ENCODE peak calls at places on chromosomes 5 and 9, in ten cellular contexts. D is GM13976; X is HuH-7; W is GM12865; Y is activated effector memory CD4-positive, alpha-beta T cell treated with anti-CD3 and anti-CD28 coated beads, Interleukin-2, amount 50 U/mL, for 16 hours; R is CD8-positive, alpha-beta memory T cell; N is astrocyte of the cerebellum; I is activated CD4-positive, CD25-positive, alpha-beta regulatory T cell; M is islet precursor cell; G is NCI-H1092. B is an unnamed sample.

GRCh38 chr5:16178745-16179372 is 732 bp downstream of the MARCHF11 start:
- DNase-seq in N (peak; percentile 57), M (peak; percentile 97), W (peak; percentile 16), R (no peak), G (peak; percentile 33), D (peak; percentile 50), X (peak; percentile 52), I (no peak), Y (peak; percentile 63), B (peak; percentile 53)

GRCh38 chr5:175854231-175855040 is 16.9 kb upstream of the CPLX2 start:
- DNase-seq in D (no peak), I (no peak), X (no peak), W (no peak), M (no peak), R (no peak), N (no peak), G (peak; percentile 43), Y (no peak), B (no peak)

GRCh38 chr5:148992265-148992664 is 70.6 kb downstream of the SH3TC2 start:
- DNase-seq in X (no peak), I (no peak), W (no peak), D (no peak), M (no peak), R (no peak), Y (no peak), G (no peak), N (no peak), B (no peak)

GRCh38 chr9:127158995-127159801 is 36.8 kb upstream of the ANGPTL2 start:
- DNase-seq in Y (no peak), D (no peak), G (no peak), X (no peak), M (peak; percentile 82), W (no peak), I (no peak), N (peak; percentile 55), R (no peak), B (no peak)

GRCh38 chr9:107239474-107239873 is 43.6 kb upstream of the RAD23B start:
- DNase-seq in I (no peak), X (no peak), R (no peak), Y (no peak), D (no peak), W (peak; percentile 25), N (no peak), M (peak; percentile 65), G (no peak), B (no peak)

GRCh38 chr5:146340260-146341081 is 1.8 kb downstream of the POU4F3 start:
- DNase-seq in D (peak; percentile 72), I (no peak), X (peak; percentile 74), N (peak; percentile 41), R (no peak), Y (no peak), M (peak; percentile 80), W (peak; percentile 47), G (no peak), B (peak; percentile 62)

GRCh38 chr5:43602818-43603534 is at the start of gene NNT:
- DNase-seq in N (no peak), W (peak; percentile 89), I (peak; percentile 60), D (peak; percentile 87), X (peak; percentile 83), M (peak; percentile 84), G (peak; percentile 51), Y (peak; percentile 93), R (peak; percentile 86), B (peak; percentile 63)

GRCh38 chr9:122835313-122835731 is 6.9 kb upstream of the PDCL start:
- DNase-seq in Y (peak; percentile 66), D (peak; percentile 55), R (no peak), I (no peak), X (no peak), W (peak; percentile 33), M (no peak), N (no peak), G (no peak), B (no peak)

GRCh38 chr5:1016036-1016435 is 7.4 kb downstream of the NKD2 start:
- DNase-seq in R (peak; percentile 45), Y (no peak), M (no peak), G (no peak), N (no peak), D (no peak), I (no peak), X (no peak), W (no peak), B (no peak)

GRCh38 chr9:20462410-20462809 is 159.9 kb downstream of the MLLT3 start:
- DNase-seq in G (no peak), N (no peak), I (no peak), M (no peak), W (no peak), D (no peak), Y (no peak), X (no peak), R (no peak), B (no peak)

GRCh38 chr9:22457448-22457847 is 10.8 kb downstream of the DMRTA1 start:
- DNase-seq in Y (no peak), M (no peak), X (no peak), D (no peak), N (no peak), R (no peak), I (no peak), W (no peak), G (peak; percentile 39), B (no peak)

GRCh38 chr5:13248236-13248635 is 696.3 kb downstream of the DNAH5 start:
- DNase-seq in D (no peak), I (no peak), N (peak; percentile 20), W (no peak), M (no peak), G (no peak), Y (no peak), R (no peak), X (no peak), B (no peak)

GRCh38 chr9:137820161-137820855 is 57.3 kb upstream of the CACNA1B start:
- DNase-seq in R (no peak), Y (peak; percentile 50), M (no peak), I (no peak), G (no peak), X (no peak), N (no peak), D (no peak), W (no peak), B (no peak)

GRCh38 chr5:176557846-176558245 is 8.7 kb downstream of the CDHR2 start:
- DNase-seq in M (no peak), G (no peak), X (no peak), R (no peak), W (no peak), Y (no peak), N (no peak), I (no peak), D (no peak), B (no peak)

GRCh38 chr5:165508286-165508685 is 2002.9 kb downstream of the MAT2B start:
- DNase-seq in W (no peak), Y (no peak), D (no peak), X (no peak), M (no peak), I (no peak), N (no peak), R (no peak), G (no peak), B (no peak)

GRCh38 chr5:149937610-149938009 is 7.0 kb downstream of the PDE6A start:
- DNase-seq in Y (no peak), N (no peak), R (no peak), X (no peak), G (peak; percentile 76), D (no peak), I (no peak), W (no peak), M (no peak), B (no peak)

GRCh38 chr9:95425910-95426551 is 90.7 kb downstream of the PTCH1 start:
- DNase-seq in I (no peak), M (no peak), G (peak; percentile 31), X (peak; percentile 34), D (no peak), R (no peak), N (peak; percentile 8), W (peak; percentile 24), Y (no peak), B (no peak)

GRCh38 chr5:95846554-95847260 is 24.2 kb upstream of the GLRX start:
- DNase-seq in M (peak; percentile 77), D (peak; percentile 75), N (peak; percentile 54), W (peak; percentile 83), I (peak; percentile 35), Y (peak; percentile 85), G (peak; percentile 45), X (peak; percentile 88), R (peak; percentile 77), B (peak; percentile 77)

B was measured in HEK293T.